ENCODE peak calls at places on chromosome 15, in four cellular contexts. V, Y, B and W are unnamed samples.

GRCh38 chr15:74315626-74316025 is 51.8 kb downstream of the CYP11A1 start:
- DNase-seq in B (peak), V (peak), Y (no peak), W (no peak)

GRCh38 chr15:70025413-70026296 is 72.1 kb downstream of the TLE3 start:
- DNase-seq in B (no peak), Y (no peak), V (no peak), W (no peak)

GRCh38 chr15:22895465-22896190 is 57.2 kb downstream of the NIPA2 start:
- DNase-seq in B (peak), Y (no peak), V (peak), W (no peak)

GRCh38 chr15:83746231-83746630 is 92.3 kb downstream of the ADAMTSL3 start:
- DNase-seq in Y (no peak), B (no peak), V (no peak), W (no peak)

GRCh38 chr15:100769975-100770340 is 109.7 kb upstream of the ALDH1A3 start:
- DNase-seq in B (no peak), Y (no peak), V (no peak), W (no peak)

GRCh38 chr15:61715082-61715481 is 345.2 kb downstream of the VPS13C start:
- DNase-seq in B (no peak), Y (no peak), V (no peak), W (no peak)

GRCh38 chr15:60479711-60480110 is 769 bp upstream of the ICE2 start:
- DNase-seq in B (peak), Y (no peak), V (no peak), W (no peak)

GRCh38 chr15:52076889-52077781 is 35.4 kb downstream of the BCL2L10 start:
- DNase-seq in Y (peak), V (no peak), B (peak), W (no peak)

GRCh38 chr15:99614749-99615288 is 49.0 kb downstream of the MEF2A start:
- DNase-seq in Y (no peak), V (no peak), B (no peak), W (peak)

GRCh38 chr15:32682569-32682968 is 35.2 kb upstream of the GREM1 start:
- DNase-seq in V (no peak), B (no peak), Y (no peak), W (no peak)

GRCh38 chr15:87998658-87999057 is 257.9 kb downstream of the NTRK3 start:
- DNase-seq in Y (no peak), V (no peak), B (no peak), W (no peak)

GRCh38 chr15:47586653-47587224 is 130.6 kb upstream of the SEMA6D start:
- DNase-seq in B (no peak), Y (no peak), V (no peak), W (peak)

GRCh38 chr15:65067645-65068416 is at the start of gene RASL12:
- DNase-seq in V (peak), Y (no peak), B (no peak), W (no peak)

GRCh38 chr15:87045741-87046140 is 966.1 kb downstream of the AGBL1 start:
- DNase-seq in V (no peak), B (no peak), Y (no peak), W (no peak)

GRCh38 chr15:39140060-39140604 is 440.7 kb upstream of the THBS1 start:
- DNase-seq in B (no peak), V (peak), Y (peak), W (no peak)

GRCh38 chr15:100997442-100997841 is 78.3 kb downstream of the LRRK1 start:
- DNase-seq in Y (no peak), V (no peak), B (no peak), W (no peak)

GRCh38 chr15:53962646-53963561 is 15.3 kb upstream of the UNC13C start:
- DNase-seq in Y (peak), B (no peak), V (no peak), W (peak)
- TF ChIP-seq BHLHE40 in Y (no peak), B (no peak), V (no peak), W (no peak)

GRCh38 chr15:49134683-49135341 is 20.6 kb downstream of the COPS2 start:
- DNase-seq in Y (no peak), B (no peak), V (no peak), W (no peak)
- TF ChIP-seq SP1 in Y (no peak), B (no peak), V (no peak), W (no peak)

DNA sequence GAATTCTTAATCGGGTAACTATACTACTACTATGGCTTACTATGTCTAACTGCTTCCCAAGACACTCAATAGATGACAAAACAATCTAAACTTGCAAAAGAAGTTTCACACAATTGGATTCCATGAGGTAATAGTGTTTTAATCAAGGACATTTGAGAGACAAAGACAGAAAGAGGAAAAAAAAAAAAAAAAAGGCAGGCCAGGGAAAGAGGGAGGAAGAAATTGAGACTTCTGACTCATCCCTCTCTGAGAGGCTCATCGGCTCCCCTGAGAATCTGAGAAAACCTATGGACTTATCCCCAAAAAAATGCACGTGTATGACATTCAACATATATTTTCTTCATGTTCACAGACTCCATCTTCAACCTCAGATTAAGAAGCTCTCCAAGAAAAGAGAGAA is 61.0 kb downstream of the SCAPER start:
- DNase-seq in Y (no peak), V (no peak), B (no peak), W (no peak)
- TF ChIP-seq BHLHE40 in Y (no peak), V (no peak), B (no peak), W (no peak)

GRCh38 chr15:50182233-50183013 is 427 bp downstream of the SLC27A2 start:
- DNase-seq in B (no peak), V (peak), Y (no peak), W (peak)
- TF ChIP-seq SP1 in B (no peak), V (no peak), Y (no peak), W (no peak)

DNA sequence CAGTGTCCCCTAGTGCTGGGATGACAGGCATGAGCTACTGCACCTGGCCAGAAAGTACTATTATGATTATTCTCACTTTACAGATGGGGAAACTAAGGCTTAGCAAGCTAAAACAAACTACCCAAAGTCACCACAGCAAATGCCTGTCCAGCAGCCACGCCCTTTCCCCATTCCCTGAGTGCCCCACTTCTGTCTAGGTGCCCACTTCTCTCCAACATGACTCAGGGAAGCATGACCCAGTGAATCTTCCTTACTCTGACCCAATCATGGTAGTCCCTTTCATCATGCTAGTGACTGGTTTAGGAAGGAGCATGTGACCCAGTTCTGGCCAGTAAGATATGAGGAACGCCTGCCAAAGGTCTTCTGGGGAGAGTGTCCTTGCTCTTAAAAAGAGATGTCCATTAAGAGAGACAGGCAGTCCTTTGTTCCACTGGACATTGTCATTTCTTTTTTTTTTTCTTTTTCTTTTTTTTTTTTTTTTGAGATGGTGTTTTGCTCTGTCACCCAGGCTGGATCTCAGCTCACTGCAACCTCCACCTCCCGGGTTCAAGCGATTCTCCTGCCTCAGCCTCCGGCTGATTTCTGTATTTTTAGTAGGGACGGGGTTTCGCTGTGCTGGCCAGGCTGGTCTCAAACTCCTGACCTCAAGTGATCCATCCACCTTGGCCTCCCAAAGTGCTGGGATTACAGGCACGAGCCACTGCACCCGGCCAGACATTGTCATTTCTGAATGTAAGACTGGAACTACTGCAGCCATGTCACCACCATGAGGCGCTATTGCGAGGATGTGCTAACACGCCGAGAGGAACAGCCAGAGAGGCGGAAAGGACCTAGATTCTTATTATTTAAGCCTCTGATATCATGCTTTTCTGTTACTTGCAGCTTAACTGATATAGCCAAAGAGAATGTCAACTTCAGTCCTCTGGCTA is 19.8 kb downstream of the MEGF11 start:
- DNase-seq in Y (peak), V (peak), B (no peak), W (peak)
- TF ChIP-seq BHLHE40 in Y (no peak), V (peak), B (no peak), W (no peak)

DNA sequence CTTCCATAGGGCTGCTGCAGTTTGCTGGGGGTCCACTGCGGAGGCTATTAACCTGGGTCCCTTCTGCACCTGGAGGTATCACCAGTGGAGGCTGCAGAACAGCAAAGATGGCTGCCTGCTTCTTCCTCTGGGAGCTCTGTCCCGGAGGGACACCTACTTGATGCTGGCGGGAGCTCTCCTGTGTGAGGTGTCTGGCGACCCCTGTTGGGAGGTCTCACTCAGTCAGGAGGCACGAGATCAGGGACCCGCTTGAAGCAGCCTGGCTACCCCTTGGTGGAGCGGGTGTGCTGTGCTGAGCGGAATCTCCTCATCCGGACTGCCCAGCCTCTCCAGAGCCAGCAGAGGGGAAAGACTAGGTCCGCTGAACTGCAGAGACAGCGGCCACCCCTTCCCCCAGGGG is 56.0 kb upstream of the CTXND1 start:
- DNase-seq in Y (peak), V (no peak), B (no peak), W (no peak)
- TF ChIP-seq SP1 in Y (no peak), V (no peak), B (no peak), W (no peak)

DNA sequence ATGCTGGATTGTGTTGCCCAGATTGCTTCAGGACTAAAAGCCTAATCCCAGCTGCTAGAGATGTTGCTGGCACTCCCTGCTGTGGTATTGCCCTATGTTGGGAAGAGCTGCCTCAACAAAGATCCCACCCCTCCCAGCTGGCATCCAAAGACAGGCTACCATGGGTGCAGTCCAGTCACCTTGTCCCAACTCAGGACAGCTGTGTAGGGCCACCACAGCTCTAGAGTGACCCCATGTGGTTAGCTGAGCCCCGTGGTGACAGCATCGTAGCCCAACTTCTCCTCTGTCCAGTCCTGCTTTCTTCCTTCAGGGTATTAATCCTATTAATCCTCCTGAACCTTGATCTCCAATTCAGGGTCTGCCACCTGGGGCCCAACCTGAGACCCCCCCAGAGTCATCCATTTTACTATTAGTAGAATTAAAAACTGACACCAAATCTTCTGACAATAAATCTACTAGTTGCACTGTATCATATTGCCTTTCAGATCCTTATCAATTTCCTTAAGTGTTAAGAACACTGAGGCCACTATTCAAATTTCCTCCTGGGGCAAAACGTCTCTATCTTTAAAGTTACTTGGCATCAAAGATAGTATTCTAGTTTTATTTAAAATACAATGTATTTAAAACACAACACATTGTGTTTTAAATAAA is 83.5 kb downstream of the AQP9 start:
- DNase-seq in B (no peak), V (peak), Y (peak), W (peak)
- TF ChIP-seq BHLHE40 in B (no peak), V (no peak), Y (no peak), W (no peak)